ENCODE peak calls at places on chromosomes 5 and 9, in four cellular contexts. N, W, R and X are unnamed samples.

GRCh38 chr5:72185717-72186388 is 78.6 kb downstream of the MAP1B start:
- DNase-seq in R (no peak), N (no peak), W (no peak), X (no peak)

GRCh38 chr9:123364241-123364824 is 8.3 kb downstream of the CRB2 start:
- DNase-seq in N (peak; percentile 87), R (no peak), W (peak; percentile 61), X (no peak)

GRCh38 chr5:142549834-142550233 is 136.1 kb downstream of the FGF1 start:
- DNase-seq in R (no peak), W (no peak), N (no peak), X (peak; percentile 8)

GRCh38 chr5:176625966-176626875 is 4.1 kb downstream of the SNCB start:
- DNase-seq in W (no peak), N (no peak), R (no peak), X (no peak)

GRCh38 chr5:143308726-143309125 is 94.8 kb downstream of the NR3C1 start:
- DNase-seq in N (peak; percentile 33), W (peak; percentile 52), R (no peak), X (no peak)

GRCh38 chr5:179225387-179225786 is 119.9 kb downstream of the ADAMTS2 start:
- DNase-seq in R (no peak), N (no peak), W (no peak), X (no peak)

GRCh38 chr5:124343451-124343867 is 403.0 kb downstream of the ZNF608 start:
- DNase-seq in N (peak; percentile 98), W (peak; percentile 95), R (no peak), X (no peak)

GRCh38 chr5:96172436-96172835 is 210.8 kb upstream of the ELL2 start:
- DNase-seq in W (peak; percentile 89), R (no peak), N (peak; percentile 10), X (no peak)

GRCh38 chr9:86075132-86075807 is 24.1 kb downstream of the GOLM1 start:
- DNase-seq in N (no peak), R (no peak), W (peak; percentile 36), X (no peak)

GRCh38 chr5:55897905-55898304 is 46.7 kb downstream of the IL31RA start:
- DNase-seq in W (peak; percentile 62), R (no peak), N (no peak), X (peak; percentile 91)

GRCh38 chr9:85995612-85996011 is 54.7 kb downstream of the NAA35 start:
- DNase-seq in W (no peak), R (no peak), N (no peak), X (no peak)

GRCh38 chr9:80020530-80020929 is 448.8 kb downstream of the TLE4 start:
- DNase-seq in R (no peak), W (no peak), N (no peak), X (no peak)

GRCh38 chr5:74074111-74074510 is 448.1 kb downstream of the ARHGEF28 start:
- DNase-seq in R (peak; percentile 74), W (no peak), N (no peak), X (no peak)

GRCh38 chr5:1153428-1153827 is 41.6 kb upstream of the SLC12A7 start:
- DNase-seq in N (no peak), R (no peak), W (no peak), X (no peak)

GRCh38 chr9:8251566-8251965 is 452.0 kb upstream of the DMAC1 start:
- DNase-seq in R (no peak), W (no peak), N (no peak), X (no peak)

GRCh38 chr5:53423724-53424123 is 56.7 kb upstream of the FST start:
- DNase-seq in R (no peak), N (no peak), W (peak; percentile 75), X (no peak)

GRCh38 chr5:175895701-175896102 is 24.3 kb downstream of the CPLX2 start:
- DNase-seq in W (no peak), R (peak; percentile 31), N (no peak), X (no peak)

GRCh38 chr9:2427016-2427891 is 194.3 kb upstream of the VLDLR start:
- DNase-seq in R (no peak), N (no peak), W (no peak), X (peak; percentile 65)

GRCh38 chr9:3662671-3663070 is 136.9 kb upstream of the RFX3 start:
- DNase-seq in R (no peak), N (peak; percentile 24), W (peak; percentile 47), X (no peak)

GRCh38 chr9:119273984-119274665 is 95.1 kb downstream of the BRINP1 start:
- DNase-seq in W (no peak), N (no peak), R (no peak), X (no peak)

GRCh38 chr5:31640024-31640423 is 1.1 kb downstream of the PDZD2 start:
- DNase-seq in R (peak; percentile 53), N (peak; percentile 1), W (no peak), X (no peak)

GRCh38 chr5:151085517-151086031 is 4.7 kb upstream of the TNIP1 start:
- DNase-seq in N (peak; percentile 87), R (no peak), W (peak; percentile 44), X (peak; percentile 24)

GRCh38 chr5:73236541-73237128 is 63.6 kb downstream of the TMEM174 start:
- DNase-seq in W (no peak), N (no peak), R (no peak), X (no peak)

GRCh38 chr9:113901196-113901818 is 25.2 kb downstream of the ZNF618 start:
- DNase-seq in R (no peak), N (no peak), W (no peak), X (no peak)

GRCh38 chr5:160751297-160751696 is 100.7 kb downstream of the ATP10B start:
- DNase-seq in R (no peak), N (no peak), W (no peak), X (no peak)

GRCh38 chr5:153749941-153750340 is 259.5 kb downstream of the GRIA1 start:
- DNase-seq in N (peak; percentile 20), R (no peak), W (no peak), X (no peak)

GRCh38 chr5:134525687-134526482 is 415 bp downstream of the JADE2 start:
- DNase-seq in W (peak; percentile 83), R (peak; percentile 94), N (peak; percentile 88), X (peak; percentile 82)

GRCh38 chr5:134527961-134528424 is 2.5 kb downstream of the JADE2 start:
- DNase-seq in W (no peak), N (no peak), R (no peak), X (no peak)

GRCh38 chr5:134524826-134525686 is at the start of gene JADE2:
- DNase-seq in N (peak; percentile 87), R (peak; percentile 79), W (peak; percentile 68), X (peak; percentile 64)

GRCh38 chr5:134527156-134527960 is 1.9 kb downstream of the JADE2 start:
- DNase-seq in W (peak; percentile 90), N (peak; percentile 94), R (peak; percentile 98), X (peak; percentile 86)

GRCh38 chr5:134526483-134527155 is 1.1 kb downstream of the JADE2 start:
- DNase-seq in N (peak; percentile 49), W (no peak), R (peak; percentile 96), X (peak; percentile 71)
- H3K36me3 ChIP-seq in N (no peaks in the 10 kb centered on the region), W (no peaks in the 10 kb centered on the region), R (no peaks in the 10 kb centered on the region), X (no peaks in the 10 kb centered on the region)

GRCh38 chr5:58849995-58850667 is 267.3 kb downstream of the RAB3C start:
- DNase-seq in W (peak; percentile 26), R (peak; percentile 97), N (peak; percentile 43), X (peak; percentile 91)
- H3K18ac ChIP-seq in W (no peak overlapping the region), R (no peak overlapping the region), N (no peak overlapping the region), X (no peak overlapping the region)

DNA sequence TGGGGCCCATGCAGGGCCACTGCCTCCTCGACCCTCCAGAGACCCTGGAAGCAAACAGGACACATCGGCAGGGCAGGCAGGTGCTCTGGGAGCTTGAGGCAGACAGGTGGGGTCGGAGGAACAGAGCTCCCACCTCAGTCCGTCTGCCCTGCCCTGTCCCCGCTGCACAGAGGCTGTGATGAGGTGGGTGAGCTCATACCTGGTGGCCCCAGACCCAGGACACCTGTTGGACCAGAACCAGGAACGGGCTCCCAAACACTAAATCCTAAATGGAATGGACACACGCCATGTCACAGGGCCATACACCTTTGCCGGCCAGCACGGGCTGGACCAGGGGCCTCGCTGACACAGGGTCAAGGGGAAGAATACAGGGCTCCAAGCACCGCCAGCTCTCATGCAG is 5.5 kb downstream of the SOHLH1 start:
- DNase-seq in W (no peak), R (no peak), N (no peak), X (no peak)
- H2AK5ac ChIP-seq in W (no peak overlapping the region), R (no peak overlapping the region), N (no peak overlapping the region), X (no peak overlapping the region)

GRCh38 chr9:114909657-114910056 is 20.7 kb downstream of the TNFSF8 start:
- DNase-seq in R (no peak), W (no peak), N (no peak), X (no peak)
- H3K36me3 ChIP-seq in R (no peaks in the 10 kb centered on the region), W (no peaks in the 10 kb centered on the region), N (no peaks in the 10 kb centered on the region), X (no peaks in the 10 kb centered on the region)

DNA sequence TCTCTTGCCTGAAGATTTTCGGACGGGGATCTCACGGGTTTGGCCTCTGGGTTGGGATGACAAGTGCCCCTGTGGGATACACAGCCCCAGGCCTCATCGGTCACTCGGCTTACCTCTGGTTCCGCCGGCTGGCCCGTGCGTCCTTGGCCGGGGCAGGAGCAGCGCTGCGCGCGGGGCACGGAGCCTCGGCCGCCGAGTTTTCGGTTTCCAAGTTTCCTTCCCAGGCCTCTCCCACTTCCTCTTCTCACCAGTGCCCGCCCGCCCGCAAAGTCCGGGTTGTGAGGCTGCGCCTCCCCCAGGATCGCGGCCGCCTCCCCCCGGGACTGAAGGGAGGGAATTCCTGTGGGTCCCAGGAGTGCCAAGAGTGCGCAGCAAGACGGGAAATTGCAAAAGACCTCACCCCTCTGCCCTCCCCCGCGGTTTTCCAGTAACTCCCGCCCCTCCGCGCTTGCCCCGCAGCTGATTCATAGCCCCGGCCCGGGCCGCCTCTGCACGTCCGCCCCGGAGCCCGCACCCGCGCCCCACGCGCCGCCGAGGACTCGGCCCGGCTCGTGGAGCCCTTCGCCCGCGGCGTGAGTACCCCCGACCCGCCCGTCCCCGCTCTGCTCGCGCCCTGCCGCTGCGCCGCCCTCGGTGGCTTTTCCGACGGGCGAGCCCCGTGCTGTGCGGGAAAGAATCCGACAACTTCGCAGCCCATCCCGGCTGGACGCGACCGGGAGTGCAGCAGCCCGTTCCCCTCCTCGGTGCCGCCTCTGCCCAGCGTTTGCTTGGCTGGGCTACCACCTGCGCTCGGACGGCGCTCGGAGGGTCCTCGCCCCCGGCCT is at the start of gene OSMR:
- DNase-seq in W (peak; percentile 98), R (peak; percentile 71), N (peak; percentile 99), X (peak; percentile 93)
- H3K18ac ChIP-seq in W (peak within 1 kb of the TSS; percentile 97), R (peak within 1 kb of the TSS; percentile 41), N (peak within 1 kb of the TSS; percentile 98), X (peak within 1 kb of the TSS; percentile 83)

GRCh38 chr9:128409450-128409849 is 11.2 kb upstream of the CERCAM start:
- DNase-seq in N (no peak), W (no peak), R (no peak), X (no peak)
- H2AK5ac ChIP-seq in N (no peak overlapping the region), W (no peak overlapping the region), R (no peak overlapping the region), X (peak overlapping the region; percentile 42)

DNA sequence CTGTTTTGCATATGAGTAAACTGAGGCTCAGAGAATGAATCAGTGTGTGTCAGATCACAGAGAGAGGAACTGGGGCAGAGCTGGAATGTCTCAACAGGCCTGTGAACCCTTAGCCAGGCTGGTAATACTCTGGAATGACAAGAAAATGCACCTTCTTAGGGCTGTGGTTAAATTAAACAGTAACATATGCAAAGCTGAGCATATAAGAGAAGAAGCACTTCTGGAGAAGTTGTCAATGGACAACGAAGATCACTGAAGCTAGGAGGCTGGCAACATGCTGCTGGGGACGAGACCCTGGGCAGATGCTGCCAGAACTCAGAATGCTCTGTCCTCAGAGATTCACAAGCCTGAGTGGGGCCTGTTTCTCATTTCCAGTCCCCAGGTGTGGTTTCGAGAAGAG is 64.6 kb upstream of the EPB41L4B start:
- DNase-seq in W (no peak), R (no peak), N (no peak), X (no peak)
- H3K36me3 ChIP-seq in W (no peaks in the 10 kb centered on the region), R (no peaks in the 10 kb centered on the region), N (peaks cover 77% of the 10 kb centered on the region), X (peaks cover 2% of the 10 kb centered on the region)